ENCODE peak calls at places on chromosomes 16 and 17, in eight cellular contexts. G is psoas muscle; D is cardiac muscle cell; I is CD4-positive, CD25-positive, alpha-beta regulatory T cell; P is endodermal cell; E is A549; C is kidney; B is right atrium auricular region. U is an unnamed sample.

GRCh38 chr16:30065112-30065942 is at the start of gene ALDOA:
- DNase-seq in G (peak; percentile 99), P (peak; percentile 98), I (peak; percentile 99), C (peak; percentile 100), E (peak; percentile 86), B (peak; percentile 98), D (peak; percentile 99), U (peak; percentile 95)

GRCh38 chr16:75621170-75621477 is 2.0 kb downstream of the ADAT1 start:
- DNase-seq in E (peak; percentile 49), G (no peak), I (peak; percentile 46), C (no peak), B (no peak), D (peak; percentile 48), P (peak; percentile 52), U (no peak)

GRCh38 chr16:66511615-66512500 is 38.1 kb downstream of the TK2 start:
- DNase-seq in P (peak; percentile 85), I (peak; percentile 24), B (no peak), G (no peak), C (no peak), E (peak; percentile 64), D (no peak), U (no peak)

GRCh38 chr17:12089809-12090384 is 69.2 kb downstream of the MAP2K4 start:
- DNase-seq in B (no peak), I (peak; percentile 7), P (no peak), D (no peak), C (no peak), E (peak; percentile 12), G (no peak), U (no peak)

GRCh38 chr17:17236295-17237025 is 508 bp downstream of the FLCN start:
- DNase-seq in G (peak; percentile 65), C (no peak), E (peak; percentile 44), I (peak; percentile 23), D (no peak), B (no peak), P (no peak), U (no peak)

GRCh38 chr17:73340093-73340596 is 28.3 kb upstream of the CDC42EP4 start:
- DNase-seq in P (no peak), G (no peak), D (no peak), I (no peak), C (no peak), E (peak; percentile 99), B (peak; percentile 82), U (no peak)

GRCh38 chr17:33482636-33483035 is 189.5 kb upstream of the ASIC2 start:
- DNase-seq in B (no peak), I (no peak), D (no peak), E (no peak), P (no peak), G (no peak), C (no peak), U (no peak)

GRCh38 chr16:85425061-85425662 is 188.0 kb upstream of the GSE1 start:
- DNase-seq in P (no peak), D (no peak), G (peak; percentile 34), C (peak; percentile 41), I (no peak), B (no peak), E (no peak), U (no peak)

GRCh38 chr17:1324201-1324750 is 44.8 kb downstream of the TRARG1 start:
- DNase-seq in E (no peak), D (no peak), P (no peak), B (no peak), G (no peak), C (peak; percentile 76), I (no peak), U (no peak)

GRCh38 chr17:64940055-64940454 is 20.8 kb upstream of the LRRC37A3 start:
- DNase-seq in E (no peak), G (no peak), P (peak; percentile 21), D (no peak), C (no peak), B (no peak), I (no peak), U (no peak)

GRCh38 chr17:36544049-36544319 is 735 bp upstream of the GGNBP2 start:
- DNase-seq in E (peak; percentile 46), D (peak; percentile 53), G (peak; percentile 73), B (peak; percentile 66), C (no peak), P (peak; percentile 86), I (peak; percentile 44), U (no peak)

GRCh38 chr16:83701494-83701893 is 106.3 kb upstream of the HSBP1 start:
- DNase-seq in D (peak; percentile 89), P (peak; percentile 95), E (no peak), G (no peak), C (no peak), B (no peak), I (peak; percentile 2), U (no peak)

GRCh38 chr17:27976331-27976730 is 66.1 kb upstream of the NLK start:
- DNase-seq in G (no peak), D (no peak), E (no peak), P (no peak), I (no peak), B (no peak), C (no peak), U (no peak)

GRCh38 chr17:79153367-79154130 is 78.9 kb downstream of the ENGASE start:
- DNase-seq in C (no peak), I (no peak), E (no peak), G (no peak), P (no peak), B (no peak), D (no peak), U (no peak)

GRCh38 chr16:72172105-72173034 is at the start of gene PMFBP1:
- DNase-seq in B (peak; percentile 72), I (peak; percentile 36), D (no peak), G (no peak), E (peak; percentile 3), P (no peak), C (no peak), U (no peak)

GRCh38 chr16:50548659-50549560 is 714 bp downstream of the NKD1 start:
- DNase-seq in B (no peak), E (peak; percentile 34), I (peak; percentile 35), C (peak; percentile 83), G (no peak), P (no peak), D (no peak), U (no peak)

GRCh38 chr17:71548540-71549190 is 572.2 kb upstream of the SOX9 start:
- DNase-seq in I (no peak), D (no peak), G (no peak), E (no peak), C (no peak), P (no peak), B (no peak), U (no peak)

GRCh38 chr17:37829446-37830142 is 84.7 kb upstream of the HNF1B start:
- DNase-seq in C (no peak), E (no peak), D (no peak), I (no peak), G (no peak), B (no peak), P (peak; percentile 47), U (no peak)

GRCh38 chr17:37826497-37827115 is 81.7 kb upstream of the HNF1B start:
- DNase-seq in C (no peak), B (no peak), G (no peak), I (no peak), P (peak; percentile 53), E (no peak), D (no peak), U (no peak)

GRCh38 chr17:37825851-37826250 is 81.0 kb upstream of the HNF1B start:
- DNase-seq in P (no peak), E (no peak), C (no peak), G (no peak), I (no peak), D (no peak), B (no peak), U (no peak)

GRCh38 chr17:37828313-37829124 is 83.7 kb upstream of the HNF1B start:
- DNase-seq in P (peak; percentile 47), G (no peak), B (no peak), D (no peak), C (no peak), I (peak; percentile 27), E (peak; percentile 77), U (no peak)

DNA sequence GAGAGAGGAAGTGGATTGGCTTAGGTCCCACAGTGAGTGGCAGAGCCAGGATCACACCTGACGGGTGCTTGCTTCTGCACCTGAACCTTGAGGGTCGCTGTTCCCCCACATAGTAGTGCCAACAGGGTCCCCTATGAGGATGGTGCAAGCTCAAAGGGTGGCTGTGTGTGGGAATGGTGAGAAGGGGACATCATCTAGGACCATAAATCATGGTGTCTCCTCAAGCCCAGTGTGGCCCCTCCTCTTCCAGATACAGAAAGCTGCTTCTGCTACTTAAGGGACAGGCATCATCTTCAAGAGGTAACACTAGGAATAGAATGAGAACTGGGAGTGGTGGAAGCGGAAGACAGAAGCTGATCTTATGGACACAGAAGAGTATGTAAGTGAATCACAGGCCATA is 83.0 kb upstream of the HNF1B start:
- DNase-seq in G (no peak), P (peak; percentile 34), D (no peak), E (no peak), C (no peak), B (no peak), I (no peak), U (no peak)
- H3K4me1 ChIP-seq in G (no peaks in the 10 kb centered on the region), P (peaks cover 10% of the 10 kb centered on the region), D (no peaks in the 10 kb centered on the region), E (peaks cover 42% of the 10 kb centered on the region), C (peaks cover 61% of the 10 kb centered on the region), B (no peaks in the 10 kb centered on the region), I (no peaks in the 10 kb centered on the region), U (no peaks in the 10 kb centered on the region)

GRCh38 chr17:40021471-40021961 is 6.3 kb downstream of the CSF3 start:
- DNase-seq in E (peak; percentile 80), G (peak; percentile 88), C (no peak), I (no peak), D (no peak), P (no peak), B (no peak), U (no peak)
- H3K4me3 ChIP-seq in E (no peak overlapping the region), G (no peak overlapping the region), C (no peak overlapping the region), I (no peak overlapping the region), D (no peak overlapping the region), P (no peak overlapping the region), B (no peak overlapping the region), U (no peak overlapping the region)

DNA sequence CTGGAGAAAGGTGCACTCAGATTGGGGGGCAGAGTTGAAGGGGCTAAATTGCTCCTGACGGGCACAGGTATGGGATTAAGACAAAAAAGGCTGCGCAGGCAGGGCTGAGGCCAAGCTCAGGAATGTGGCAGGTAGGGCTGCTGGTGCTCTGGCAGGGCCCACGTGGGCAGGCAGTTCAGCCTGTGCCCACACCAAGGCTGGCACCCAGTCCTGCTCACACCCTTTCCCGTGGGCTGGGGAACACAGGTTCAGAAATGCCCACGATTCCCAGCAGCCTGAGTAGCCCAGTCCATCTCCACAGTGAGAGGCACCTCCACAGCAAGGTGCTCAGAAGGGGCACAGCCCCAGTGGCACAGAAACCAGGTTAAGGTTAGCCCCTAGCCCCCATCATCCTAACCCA is 4.4 kb downstream of the HDAC5 start:
- DNase-seq in G (no peak), D (no peak), P (no peak), E (no peak), I (no peak), C (no peak), B (no peak), U (no peak)
- H3K27ac ChIP-seq in G (peak overlapping the region; percentile 21), D (no peak overlapping the region), P (no peak overlapping the region), E (no peak overlapping the region), I (no peak overlapping the region), C (no peak overlapping the region), B (peak overlapping the region; percentile 31), U (no peak overlapping the region)

DNA sequence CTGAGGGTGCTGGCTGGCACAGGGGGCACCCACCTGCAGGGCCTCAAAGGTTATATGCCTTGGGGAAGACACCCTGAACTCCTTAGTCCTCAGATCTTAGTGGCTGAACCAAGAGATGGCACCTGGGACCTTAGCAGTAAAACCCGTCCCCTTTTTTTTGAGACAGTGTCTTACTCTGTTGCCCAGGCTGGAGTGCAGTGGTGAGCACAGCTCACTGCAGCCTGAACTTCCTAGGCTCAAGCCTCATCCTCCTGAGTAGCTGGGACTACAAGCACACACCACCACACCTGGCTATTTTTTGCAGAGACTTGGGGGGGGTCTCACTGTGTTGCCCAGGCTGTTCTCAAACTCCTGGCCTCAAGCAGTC is 237.2 kb downstream of the MRTFB start:
- DNase-seq in B (no peak), D (no peak), G (no peak), I (no peak), E (no peak), C (no peak), P (no peak), U (no peak)
- H3K4me1 ChIP-seq in B (peaks cover 30% of the 10 kb centered on the region), D (peaks cover 18% of the 10 kb centered on the region), G (peaks cover 55% of the 10 kb centered on the region), I (peaks cover 24% of the 10 kb centered on the region), E (peaks cover 75% of the 10 kb centered on the region), C (no peaks in the 10 kb centered on the region), P (peaks cover 16% of the 10 kb centered on the region), U (peaks cover 43% of the 10 kb centered on the region)

U was measured in CD8-positive, alpha-beta memory T cell.